ENCODE peak calls at places on chromosomes 11 and 22, in seven cellular contexts. One of them, this sample, is unnamed.

GRCh38 chr22:25702571-25703167 is 39.3 kb upstream of the MYO18B start:
- DNase-seq in midbrain: no peak
- DNase-seq in HCEC 1CT: no peak
- DNase-seq in A549: no peak
- DNase-seq in H54: no peak
- DNase-seq in substantia nigra: no peak
- DNase-seq in tibial artery: no peak
- DNase-seq in this sample: no peak

GRCh38 chr11:119206512-119207299 is 567 bp downstream of the CBL start:
- DNase-seq in midbrain: peak
- DNase-seq in A549: no peak
- DNase-seq in substantia nigra: peak
- DNase-seq in tibial artery: no peak
- DNase-seq in HCEC 1CT: peak
- DNase-seq in H54: peak
- DNase-seq in this sample: no peak

GRCh38 chr11:100396281-100396680 is 290.8 kb upstream of the ARHGAP42 start:
- DNase-seq in H54: no peak
- DNase-seq in A549: no peak
- DNase-seq in substantia nigra: no peak
- DNase-seq in HCEC 1CT: no peak
- DNase-seq in midbrain: no peak
- DNase-seq in tibial artery: no peak
- DNase-seq in this sample: no peak

GRCh38 chr11:120129570-120129969 is 8.3 kb downstream of the TRIM29 start:
- DNase-seq in midbrain: no peak
- DNase-seq in tibial artery: peak
- DNase-seq in A549: no peak
- DNase-seq in HCEC 1CT: no peak
- DNase-seq in H54: no peak
- DNase-seq in substantia nigra: no peak
- DNase-seq in this sample: no peak

GRCh38 chr11:133964946-133965632 is 8.3 kb upstream of the IGSF9B start:
- DNase-seq in substantia nigra: peak
- DNase-seq in midbrain: no peak
- DNase-seq in A549: peak
- DNase-seq in H54: peak
- DNase-seq in tibial artery: peak
- DNase-seq in HCEC 1CT: no peak
- DNase-seq in this sample: no peak

GRCh38 chr11:78564037-78564888 is 10.4 kb downstream of the NARS2 start:
- DNase-seq in HCEC 1CT: peak
- DNase-seq in tibial artery: no peak
- DNase-seq in H54: no peak
- DNase-seq in A549: peak
- DNase-seq in substantia nigra: no peak
- DNase-seq in midbrain: peak
- DNase-seq in this sample: peak

GRCh38 chr11:19995131-19995530 is 165.1 kb downstream of the DBX1 start:
- DNase-seq in midbrain: no peak
- DNase-seq in HCEC 1CT: peak
- DNase-seq in A549: peak
- DNase-seq in H54: peak
- DNase-seq in substantia nigra: no peak
- DNase-seq in tibial artery: no peak
- DNase-seq in this sample: peak

GRCh38 chr11:8095356-8095755 is 14.3 kb downstream of the TUB start:
- DNase-seq in HCEC 1CT: no peak
- DNase-seq in midbrain: no peak
- DNase-seq in A549: no peak
- DNase-seq in substantia nigra: no peak
- DNase-seq in tibial artery: peak
- DNase-seq in H54: no peak
- DNase-seq in this sample: no peak

GRCh38 chr11:96390403-96390830 is 604 bp downstream of the JRKL start:
- DNase-seq in HCEC 1CT: no peak
- DNase-seq in A549: peak
- DNase-seq in tibial artery: no peak
- DNase-seq in midbrain: no peak
- DNase-seq in substantia nigra: no peak
- DNase-seq in H54: no peak
- DNase-seq in this sample: no peak

GRCh38 chr11:59965424-59965823 is 1.6 kb downstream of the OOSP4A start:
- DNase-seq in substantia nigra: no peak
- DNase-seq in H54: no peak
- DNase-seq in A549: no peak
- DNase-seq in midbrain: no peak
- DNase-seq in HCEC 1CT: no peak
- DNase-seq in tibial artery: no peak
- DNase-seq in this sample: no peak

GRCh38 chr11:118343981-118344521 is at the start of gene CD3G:
- DNase-seq in HCEC 1CT: no peak
- DNase-seq in substantia nigra: no peak
- DNase-seq in H54: no peak
- DNase-seq in A549: no peak
- DNase-seq in midbrain: no peak
- DNase-seq in tibial artery: no peak
- DNase-seq in this sample: peak

GRCh38 chr11:123211981-123212380 is 16.9 kb upstream of the CLMP start:
- DNase-seq in A549: no peak
- DNase-seq in HCEC 1CT: peak
- DNase-seq in H54: no peak
- DNase-seq in substantia nigra: no peak
- DNase-seq in tibial artery: no peak
- DNase-seq in midbrain: no peak
- DNase-seq in this sample: no peak

GRCh38 chr11:12778506-12778905 is 104.3 kb downstream of the TEAD1 start:
- DNase-seq in H54: no peak
- DNase-seq in tibial artery: no peak
- DNase-seq in A549: no peak
- DNase-seq in HCEC 1CT: no peak
- DNase-seq in substantia nigra: no peak
- DNase-seq in midbrain: no peak
- DNase-seq in this sample: no peak

GRCh38 chr11:2156416-2157182 is 4.4 kb downstream of the INS start:
- DNase-seq in A549: peak
- DNase-seq in midbrain: peak
- DNase-seq in HCEC 1CT: peak
- DNase-seq in H54: peak
- DNase-seq in substantia nigra: peak
- DNase-seq in tibial artery: peak
- DNase-seq in this sample: peak

GRCh38 chr22:22666307-22667091 is 22.1 kb downstream of the GGTLC2 start:
- DNase-seq in H54: no peak
- DNase-seq in midbrain: no peak
- DNase-seq in tibial artery: no peak
- DNase-seq in substantia nigra: no peak
- DNase-seq in A549: peak
- DNase-seq in HCEC 1CT: peak
- DNase-seq in this sample: peak

GRCh38 chr11:17932472-17932871 is 80.4 kb downstream of the SERGEF start:
- DNase-seq in tibial artery: no peak
- DNase-seq in HCEC 1CT: no peak
- DNase-seq in midbrain: no peak
- DNase-seq in A549: no peak
- DNase-seq in H54: no peak
- DNase-seq in substantia nigra: no peak
- DNase-seq in this sample: no peak

GRCh38 chr22:50261615-50262459 is at the start of gene MAPK12:
- DNase-seq in A549: no peak
- DNase-seq in HCEC 1CT: no peak
- DNase-seq in H54: peak
- DNase-seq in tibial artery: no peak
- DNase-seq in midbrain: no peak
- DNase-seq in substantia nigra: no peak
- DNase-seq in this sample: no peak

GRCh38 chr11:120141144-120142071 is 3.5 kb upstream of the TRIM29 start:
- DNase-seq in HCEC 1CT: no peak
- DNase-seq in substantia nigra: no peak
- DNase-seq in tibial artery: peak
- DNase-seq in A549: no peak
- DNase-seq in H54: no peak
- DNase-seq in midbrain: no peak
- DNase-seq in this sample: no peak

GRCh38 chr11:75352417-75353206 is 1.2 kb upstream of the ARRB1 start:
- DNase-seq in midbrain: no peak
- DNase-seq in A549: no peak
- DNase-seq in substantia nigra: no peak
- DNase-seq in tibial artery: peak
- DNase-seq in HCEC 1CT: no peak
- DNase-seq in H54: no peak
- DNase-seq in this sample: no peak

GRCh38 chr11:114571712-114572111 is 12.0 kb upstream of the NXPE1 start:
- DNase-seq in HCEC 1CT: no peak
- DNase-seq in tibial artery: no peak
- DNase-seq in substantia nigra: no peak
- DNase-seq in A549: no peak
- DNase-seq in H54: no peak
- DNase-seq in midbrain: no peak
- DNase-seq in this sample: no peak

GRCh38 chr11:45590743-45591142 is 74.7 kb downstream of the CHST1 start:
- DNase-seq in HCEC 1CT: no peak
- DNase-seq in A549: no peak
- DNase-seq in tibial artery: peak
- DNase-seq in substantia nigra: peak
- DNase-seq in midbrain: peak
- DNase-seq in H54: no peak
- DNase-seq in this sample: no peak

GRCh38 chr11:61072316-61073109 is 29.8 kb upstream of the CD5 start:
- DNase-seq in tibial artery: peak
- DNase-seq in substantia nigra: no peak
- DNase-seq in midbrain: no peak
- DNase-seq in H54: no peak
- DNase-seq in HCEC 1CT: no peak
- DNase-seq in A549: no peak
- DNase-seq in this sample: no peak

GRCh38 chr22:23397008-23397617 is 183.0 kb downstream of the IGLL1 start:
- DNase-seq in HCEC 1CT: no peak
- DNase-seq in tibial artery: peak
- DNase-seq in substantia nigra: no peak
- DNase-seq in midbrain: no peak
- DNase-seq in H54: no peak
- DNase-seq in A549: no peak
- DNase-seq in this sample: peak

GRCh38 chr11:2699185-2699530 is 636 bp downstream of the KCNQ1OT1 start:
- DNase-seq in A549: peak
- DNase-seq in substantia nigra: no peak
- DNase-seq in midbrain: no peak
- DNase-seq in HCEC 1CT: no peak
- DNase-seq in H54: no peak
- DNase-seq in tibial artery: peak
- DNase-seq in this sample: peak

GRCh38 chr11:61007383-61007970 is 36.0 kb downstream of the CD6 start:
- DNase-seq in substantia nigra: no peak
- DNase-seq in midbrain: no peak
- DNase-seq in tibial artery: no peak
- DNase-seq in HCEC 1CT: no peak
- DNase-seq in A549: no peak
- DNase-seq in H54: no peak
- DNase-seq in this sample: peak

GRCh38 chr11:88384678-88385015 is 47.1 kb upstream of the CTSC start:
- DNase-seq in midbrain: no peak
- DNase-seq in substantia nigra: no peak
- DNase-seq in H54: no peak
- DNase-seq in HCEC 1CT: no peak
- DNase-seq in A549: peak
- DNase-seq in tibial artery: no peak
- DNase-seq in this sample: no peak

GRCh38 chr22:25797891-25798290 is 55.9 kb downstream of the MYO18B start:
- DNase-seq in tibial artery: no peak
- DNase-seq in H54: no peak
- DNase-seq in HCEC 1CT: no peak
- DNase-seq in substantia nigra: no peak
- DNase-seq in A549: no peak
- DNase-seq in midbrain: no peak
- DNase-seq in this sample: no peak

GRCh38 chr11:15673408-15673811 is 558.7 kb downstream of the INSC start:
- DNase-seq in A549: no peak
- DNase-seq in HCEC 1CT: no peak
- DNase-seq in tibial artery: no peak
- DNase-seq in substantia nigra: no peak
- DNase-seq in H54: no peak
- DNase-seq in midbrain: no peak
- DNase-seq in this sample: no peak

GRCh38 chr11:68960299-68961071 is 20.3 kb downstream of the MRGPRD start:
- DNase-seq in A549: no peak
- DNase-seq in substantia nigra: no peak
- DNase-seq in midbrain: no peak
- DNase-seq in H54: no peak
- DNase-seq in tibial artery: no peak
- DNase-seq in HCEC 1CT: no peak
- DNase-seq in this sample: peak

GRCh38 chr22:36344106-36344827 is 43.5 kb downstream of the MYH9 start:
- DNase-seq in H54: no peak
- DNase-seq in midbrain: peak
- DNase-seq in A549: no peak
- DNase-seq in tibial artery: no peak
- DNase-seq in HCEC 1CT: no peak
- DNase-seq in substantia nigra: peak
- DNase-seq in this sample: no peak

GRCh38 chr11:102280237-102280833 is 36.9 kb upstream of the BIRC3 start:
- DNase-seq in tibial artery: no peak
- DNase-seq in A549: no peak
- DNase-seq in H54: no peak
- DNase-seq in midbrain: no peak
- DNase-seq in substantia nigra: no peak
- DNase-seq in HCEC 1CT: no peak
- DNase-seq in this sample: no peak

GRCh38 chr22:38202437-38203089 is 769 bp downstream of the MAFF start:
- DNase-seq in A549: peak
- DNase-seq in tibial artery: peak
- DNase-seq in H54: no peak
- DNase-seq in HCEC 1CT: peak
- DNase-seq in midbrain: peak
- DNase-seq in substantia nigra: peak
- DNase-seq in this sample: peak

GRCh38 chr11:93000511-93001476 is 31.3 kb downstream of the MTNR1B start:
- DNase-seq in midbrain: no peak
- DNase-seq in tibial artery: no peak
- DNase-seq in HCEC 1CT: peak
- DNase-seq in H54: no peak
- DNase-seq in A549: peak
- DNase-seq in substantia nigra: no peak
- DNase-seq in this sample: no peak

GRCh38 chr22:46652081-46652929 is 32.1 kb downstream of the GRAMD4 start:
- DNase-seq in H54: peak
- DNase-seq in HCEC 1CT: peak
- DNase-seq in tibial artery: no peak
- DNase-seq in midbrain: no peak
- DNase-seq in A549: peak
- DNase-seq in substantia nigra: no peak
- DNase-seq in this sample: peak

This sample was measured in Peyer's patch.